ENCODE peak calls at places on chromosomes 5 and 9, in six cellular contexts. H is SJSA1, V is BE2C, N is ACHN, C is GOT3, E is glomerular endothelial cell. O is an unnamed sample.

GRCh38 chr5:147963948-147964693 is 57.8 kb upstream of the C5orf46 start:
- DNase-seq in H (no peak), V (no peak), N (no peak), C (no peak), E (peak; percentile 66), O (no peak)

GRCh38 chr5:95730730-95731570 is at the start of gene RHOBTB3:
- DNase-seq in H (peak; percentile 97), V (peak; percentile 92), N (peak; percentile 84), C (peak; percentile 54), E (no peak), O (peak; percentile 85)

GRCh38 chr5:76403963-76404693 is 1.0 kb downstream of the IQGAP2 start:
- DNase-seq in H (no peak), V (peak; percentile 11), N (no peak), C (no peak), E (no peak), O (no peak)

GRCh38 chr9:133580416-133580738 is 28.8 kb downstream of the FAM163B start:
- DNase-seq in H (no peak), V (no peak), N (no peak), C (no peak), E (no peak), O (no peak)

GRCh38 chr5:144162686-144163085 is 7.8 kb downstream of the YIPF5 start:
- DNase-seq in H (no peak), V (no peak), N (no peak), C (no peak), E (no peak), O (no peak)

GRCh38 chr5:55037046-55037771 is 13.2 kb downstream of the GZMK start:
- DNase-seq in H (peak; percentile 62), V (no peak), N (no peak), C (no peak), E (no peak), O (no peak)

GRCh38 chr5:139186293-139186692 is 11.9 kb downstream of the SIL1 start:
- DNase-seq in H (no peak), V (no peak), N (no peak), C (no peak), E (no peak), O (no peak)

GRCh38 chr5:93665649-93666048 is 75.8 kb downstream of the POU5F2 start:
- DNase-seq in H (no peak), V (no peak), N (no peak), C (no peak), E (no peak), O (no peak)

GRCh38 chr9:121734465-121734864 is 83.0 kb downstream of the DAB2IP start:
- DNase-seq in H (no peak), V (no peak), N (no peak), C (no peak), E (no peak), O (no peak)

GRCh38 chr5:145936401-145937131 is at the start of gene SH3RF2:
- DNase-seq in H (peak; percentile 94), V (peak; percentile 7), N (peak; percentile 89), C (peak; percentile 13), E (no peak), O (peak; percentile 65)

GRCh38 chr5:74075900-74076484 is 450.0 kb downstream of the ARHGEF28 start:
- DNase-seq in H (no peak), V (no peak), N (no peak), C (no peak), E (no peak), O (no peak)